ENCODE peak calls at places on chromosomes 5 and 9, in ten cellular contexts. E, G, X, D, O, N, Q, B, F and I are unnamed samples.

GRCh38 chr9:21155501-21155900 is 11.0 kb downstream of the IFNA21 start:
- DNase-seq in E (no peak), G (no peak), X (no peak), D (no peak), O (no peak), N (peak), Q (no peak), B (peak), F (no peak), I (no peak)

GRCh38 chr5:64742411-64742810 is 26.1 kb downstream of the SREK1IP1 start:
- DNase-seq in E (no peak), G (no peak), X (no peak), D (no peak), O (no peak), N (no peak), Q (no peak), B (no peak), F (no peak), I (no peak)

GRCh38 chr5:119470851-119471451 is 18.7 kb downstream of the HSD17B4 start:
- DNase-seq in E (no peak), G (peak), X (no peak), D (peak), O (peak), N (peak), Q (no peak), B (peak), F (peak), I (no peak)

GRCh38 chr5:4832491-4832890 is 307.6 kb upstream of the ADAMTS16 start:
- DNase-seq in E (no peak), G (no peak), X (no peak), D (no peak), O (no peak), N (no peak), Q (no peak), B (no peak), F (no peak), I (no peak)

GRCh38 chr5:135501965-135502364 is 33.8 kb downstream of the NEUROG1 start:
- DNase-seq in E (no peak), G (no peak), X (no peak), D (no peak), O (no peak), N (no peak), Q (no peak), B (no peak), F (no peak), I (no peak)

GRCh38 chr9:132518626-132519025 is 63.8 kb upstream of the BARHL1 start:
- DNase-seq in E (no peak), G (no peak), X (no peak), D (no peak), O (no peak), N (no peak), Q (no peak), B (no peak), F (no peak), I (no peak)

GRCh38 chr5:163379298-163380155 is 57.9 kb upstream of the CCNG1 start:
- DNase-seq in E (no peak), G (no peak), X (no peak), D (no peak), O (no peak), N (peak), Q (no peak), B (peak), F (no peak), I (no peak)

GRCh38 chr5:96067251-96067650 is 105.6 kb upstream of the ELL2 start:
- DNase-seq in E (no peak), G (no peak), X (no peak), D (no peak), O (no peak), N (peak), Q (no peak), B (peak), F (no peak), I (no peak)

GRCh38 chr5:137304227-137304874 is 194.8 kb downstream of the SPOCK1 start:
- DNase-seq in E (peak), G (no peak), X (no peak), D (no peak), O (no peak), N (no peak), Q (peak), B (no peak), F (no peak), I (no peak)

GRCh38 chr5:116947691-116948528 is 373.3 kb upstream of the SEMA6A start:
- DNase-seq in E (peak), G (peak), X (no peak), D (peak), O (peak), N (peak), Q (peak), B (peak), F (peak), I (peak)

GRCh38 chr5:38434981-38435710 is 121.3 kb downstream of the LIFR start:
- DNase-seq in E (no peak), G (no peak), X (no peak), D (no peak), O (no peak), N (no peak), Q (no peak), B (no peak), F (no peak), I (no peak)

GRCh38 chr5:127941646-127942045 is 141.9 kb upstream of the SLC12A2 start:
- DNase-seq in E (no peak), G (no peak), X (no peak), D (no peak), O (no peak), N (no peak), Q (no peak), B (no peak), F (no peak), I (no peak)

GRCh38 chr5:93922551-93922950 is 181.2 kb upstream of the POU5F2 start:
- DNase-seq in E (no peak), G (no peak), X (no peak), D (no peak), O (no peak), N (no peak), Q (no peak), B (no peak), F (no peak), I (no peak)

GRCh38 chr5:134837530-134838181 is 8.1 kb upstream of the C5orf24 start:
- DNase-seq in E (no peak), G (no peak), X (no peak), D (no peak), O (no peak), N (peak), Q (peak), B (no peak), F (no peak), I (no peak)

GRCh38 chr5:68432682-68433081 is 217.1 kb downstream of the PIK3R1 start:
- DNase-seq in E (no peak), G (no peak), X (no peak), D (no peak), O (no peak), N (no peak), Q (no peak), B (peak), F (no peak), I (no peak)

GRCh38 chr5:5105531-5105930 is 34.6 kb upstream of the ADAMTS16 start:
- DNase-seq in E (no peak), G (no peak), X (no peak), D (no peak), O (no peak), N (peak), Q (no peak), B (peak), F (no peak), I (no peak)

GRCh38 chr9:131678499-131679111 is 61.3 kb downstream of the RAPGEF1 start:
- DNase-seq in E (no peak), G (no peak), X (peak), D (peak), O (peak), N (peak), Q (peak), B (peak), F (peak), I (peak)

GRCh38 chr5:131259326-131259725 is 4.5 kb upstream of the CDC42SE2 start:
- DNase-seq in E (no peak), G (no peak), X (no peak), D (no peak), O (no peak), N (no peak), Q (no peak), B (no peak), F (no peak), I (no peak)

GRCh38 chr5:150409638-150410523 is 2.8 kb downstream of the CD74 start:
- DNase-seq in E (peak), G (peak), X (peak), D (peak), O (peak), N (peak), Q (peak), B (peak), F (peak), I (peak)

GRCh38 chr5:175207321-175208040 is 236.5 kb downstream of the DRD1 start:
- DNase-seq in E (no peak), G (no peak), X (no peak), D (no peak), O (no peak), N (no peak), Q (no peak), B (no peak), F (no peak), I (no peak)

GRCh38 chr9:12854218-12854617 is 79.4 kb downstream of the LURAP1L start:
- DNase-seq in E (no peak), G (no peak), X (no peak), D (peak), O (no peak), N (no peak), Q (no peak), B (peak), F (no peak), I (no peak)

GRCh38 chr5:73739650-73740049 is 113.7 kb downstream of the ARHGEF28 start:
- DNase-seq in E (no peak), G (no peak), X (no peak), D (no peak), O (no peak), N (no peak), Q (no peak), B (no peak), F (no peak), I (no peak)

GRCh38 chr9:126151031-126151670 is 175.5 kb upstream of the MVB12B start:
- DNase-seq in E (no peak), G (no peak), X (no peak), D (no peak), O (peak), N (no peak), Q (peak), B (no peak), F (no peak), I (no peak)

GRCh38 chr5:154820383-154820782 is 30.0 kb downstream of the FAXDC2 start:
- DNase-seq in E (no peak), G (no peak), X (peak), D (no peak), O (no peak), N (no peak), Q (no peak), B (no peak), F (no peak), I (no peak)

GRCh38 chr5:137218896-137219295 is 280.2 kb downstream of the SPOCK1 start:
- DNase-seq in E (no peak), G (no peak), X (no peak), D (no peak), O (no peak), N (peak), Q (no peak), B (peak), F (no peak), I (no peak)

GRCh38 chr5:54785729-54786548 is 199.5 kb downstream of the ESM1 start:
- DNase-seq in E (no peak), G (no peak), X (peak), D (peak), O (no peak), N (no peak), Q (peak), B (no peak), F (peak), I (peak)

GRCh38 chr5:162565-163337 is 28.5 kb upstream of the LRRC14B start:
- DNase-seq in E (peak), G (no peak), X (peak), D (no peak), O (no peak), N (no peak), Q (no peak), B (no peak), F (no peak), I (no peak)

DNA sequence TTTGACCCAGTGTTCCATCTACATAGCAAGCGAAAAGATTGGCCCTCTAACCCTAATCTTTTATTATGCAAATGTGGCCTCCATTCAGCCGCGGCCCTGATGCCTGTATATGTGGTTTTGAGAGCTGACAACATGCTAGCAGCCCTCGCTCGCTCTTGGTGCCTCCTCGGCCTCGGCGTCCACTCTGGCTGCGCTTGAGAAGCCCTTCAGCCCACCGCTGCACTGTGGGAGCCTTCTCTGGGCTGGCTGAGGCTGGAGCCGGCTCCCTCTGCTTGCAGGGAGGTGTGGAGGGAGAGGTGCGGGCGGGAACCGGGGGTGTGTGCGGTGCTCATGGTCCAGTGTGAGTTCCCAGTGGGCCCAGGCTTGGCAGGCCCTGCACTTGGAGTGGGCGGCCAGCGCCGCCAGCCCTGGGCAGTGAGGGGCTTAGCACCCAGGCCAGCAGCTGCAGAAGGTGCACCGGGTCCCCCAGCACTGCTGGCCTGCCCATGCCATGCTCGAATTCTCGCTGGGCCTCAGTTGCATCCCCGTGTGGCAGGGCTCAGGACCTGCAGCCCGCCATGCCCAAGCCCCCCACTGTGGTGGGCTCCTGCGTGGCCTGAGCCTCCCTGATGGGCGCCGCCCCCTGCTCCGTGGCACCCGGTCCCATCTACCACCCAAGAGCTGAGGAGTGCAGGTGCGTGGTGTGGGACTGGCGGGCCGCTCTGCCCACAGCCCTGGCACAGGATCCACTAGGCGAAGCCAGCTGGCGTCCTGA is 757.5 kb upstream of the CTNND2 start:
- DNase-seq in E (no peak), G (no peak), X (peak), D (no peak), O (no peak), N (no peak), Q (no peak), B (no peak), F (no peak), I (no peak)
- TF ChIP-seq CTCF in E (no peak), G (no peak), X (no peak), D (no peak), O (no peak), N (no peak), Q (no peak), B (no peak), F (no peak), I (no peak)

GRCh38 chr9:91750343-91750742 is 199.7 kb downstream of the ROR2 start:
- DNase-seq in E (no peak), G (no peak), X (no peak), D (no peak), O (no peak), N (no peak), Q (peak), B (no peak), F (no peak), I (no peak)
- TF ChIP-seq CTCF in E (no peak), G (no peak), X (no peak), D (no peak), O (no peak), N (no peak), Q (no peak), B (no peak), F (peak), I (no peak)

DNA sequence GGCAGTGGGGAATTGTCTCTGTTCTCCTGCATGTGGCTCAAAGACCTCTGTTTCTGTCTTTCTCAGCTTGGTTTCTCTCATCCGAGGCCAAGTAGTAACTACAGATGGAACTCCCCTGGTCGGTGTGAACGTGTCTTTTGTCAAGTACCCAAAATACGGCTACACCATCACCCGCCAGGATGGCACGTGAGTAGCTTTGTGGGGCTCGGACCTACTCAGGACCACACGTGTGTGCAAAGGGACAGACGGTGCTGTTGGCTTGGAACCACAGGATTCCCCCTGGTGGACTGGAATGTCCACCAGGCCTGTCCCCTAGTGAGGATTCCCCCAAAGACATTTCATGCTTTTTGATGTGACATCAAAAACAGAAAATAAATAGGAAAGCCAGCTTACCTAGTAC is 96.3 kb upstream of the WWC1 start:
- DNase-seq in E (no peak), G (no peak), X (no peak), D (no peak), O (no peak), N (no peak), Q (no peak), B (no peak), F (no peak), I (no peak)
- TF ChIP-seq CTCF in E (no peak), G (no peak), X (no peak), D (no peak), O (no peak), N (no peak), Q (no peak), B (no peak), F (no peak), I (no peak)

GRCh38 chr9:19516348-19516747 is 107.5 kb downstream of the ACER2 start:
- DNase-seq in E (no peak), G (no peak), X (no peak), D (no peak), O (no peak), N (no peak), Q (no peak), B (no peak), F (no peak), I (no peak)

GRCh38 chr9:19513671-19514275 is 105.0 kb downstream of the ACER2 start:
- DNase-seq in E (no peak), G (no peak), X (no peak), D (no peak), O (no peak), N (no peak), Q (no peak), B (no peak), F (no peak), I (no peak)

GRCh38 chr9:19521205-19521604 is 112.4 kb downstream of the ACER2 start:
- DNase-seq in E (no peak), G (no peak), X (no peak), D (no peak), O (no peak), N (no peak), Q (no peak), B (no peak), F (no peak), I (no peak)

GRCh38 chr9:19512432-19512831 is 103.6 kb downstream of the ACER2 start:
- DNase-seq in E (no peak), G (no peak), X (no peak), D (no peak), O (no peak), N (no peak), Q (no peak), B (no peak), F (no peak), I (no peak)

DNA sequence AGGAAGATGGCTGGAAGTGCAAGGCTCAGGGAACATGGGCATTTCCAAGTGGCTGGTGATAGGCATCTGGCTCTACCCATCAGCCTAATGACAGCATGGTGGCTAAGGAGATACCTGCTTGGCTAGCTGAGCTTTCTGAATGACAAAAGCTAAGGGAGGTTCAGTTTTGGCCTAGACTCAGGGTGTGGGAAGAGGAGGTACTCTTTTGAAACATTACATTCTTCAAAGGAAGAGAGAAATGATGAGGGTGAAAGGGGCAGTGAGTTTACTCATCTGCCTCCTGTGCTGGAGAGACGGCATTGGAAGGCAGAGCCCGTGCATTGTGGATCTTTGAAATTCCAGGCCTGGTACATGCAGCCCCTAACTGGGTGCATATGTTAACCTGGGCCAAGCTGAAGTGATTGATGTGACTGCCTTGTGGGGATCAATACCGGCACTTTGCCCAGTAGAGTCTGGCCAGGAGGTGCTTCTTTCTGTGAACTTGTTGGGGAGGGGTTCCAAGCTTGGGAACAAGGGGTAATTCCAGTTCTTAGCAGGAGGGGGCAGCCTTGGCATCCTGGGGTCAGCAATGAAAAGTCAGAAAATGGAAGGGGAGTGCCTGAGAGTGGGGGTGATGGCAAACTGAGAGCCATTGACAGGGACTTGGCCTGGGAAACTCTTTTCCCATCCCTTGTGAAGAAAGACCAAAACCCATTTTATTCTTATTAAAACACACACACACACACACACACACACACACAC is 108.6 kb downstream of the ACER2 start:
- DNase-seq in E (no peak), G (peak), X (no peak), D (no peak), O (peak), N (no peak), Q (no peak), B (peak), F (peak), I (no peak)
- TF ChIP-seq CTCF in E (no peak), G (peak), X (no peak), D (peak), O (peak), N (peak), Q (peak), B (peak), F (peak), I (peak)

GRCh38 chr9:100474082-100474949 is 1.4 kb downstream of the TMEFF1 start:
- DNase-seq in E (no peak), G (peak), X (no peak), D (no peak), O (peak), N (no peak), Q (no peak), B (peak), F (peak), I (no peak)

GRCh38 chr9:100472725-100473261 is at the start of gene TMEFF1:
- DNase-seq in E (no peak), G (peak), X (no peak), D (peak), O (peak), N (no peak), Q (no peak), B (no peak), F (peak), I (no peak)

GRCh38 chr9:100477221-100477620 is 4.3 kb downstream of the TMEFF1 start:
- DNase-seq in E (no peak), G (no peak), X (no peak), D (no peak), O (no peak), N (no peak), Q (no peak), B (no peak), F (no peak), I (no peak)

GRCh38 chr9:100473271-100474081 is 527 bp downstream of the TMEFF1 start:
- DNase-seq in E (no peak), G (peak), X (no peak), D (peak), O (peak), N (peak), Q (no peak), B (no peak), F (peak), I (no peak)

DNA sequence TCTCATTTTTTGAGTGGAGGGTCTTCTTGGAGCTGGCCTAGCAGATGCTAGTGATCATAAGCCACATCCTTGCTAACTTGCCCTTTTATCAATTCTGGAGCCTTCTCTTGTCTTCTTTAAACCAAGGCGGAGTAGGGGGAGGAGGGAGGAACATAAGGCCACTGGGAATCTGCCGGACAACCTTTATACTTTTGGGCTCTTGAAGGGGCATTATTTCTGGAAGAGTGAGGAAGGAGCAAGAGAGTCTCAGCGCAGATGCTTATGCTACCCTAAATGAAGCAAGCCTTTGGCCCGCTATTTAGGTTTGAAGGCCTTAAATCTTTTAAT is 2.0 kb downstream of the TMEFF1 start:
- DNase-seq in E (no peak), G (no peak), X (no peak), D (no peak), O (no peak), N (no peak), Q (no peak), B (no peak), F (no peak), I (no peak)
- TF ChIP-seq CTCF in E (no peak), G (no peak), X (no peak), D (no peak), O (no peak), N (no peak), Q (no peak), B (no peak), F (no peak), I (no peak)